ENCODE peak calls at places on chromosome 19, in ten cellular contexts. C, H, G, D, T, V, L, Q, I and E are unnamed samples.

GRCh38 chr19:30113182-30113581 is 171.1 kb downstream of the URI1 start:
- DNase-seq in D (no peak), L (no peak), Q (no peak), C (no peak), I (no peak), T (no peak), G (no peak), H (no peak), V (no peak), E (no peak)

GRCh38 chr19:51702103-51702753 is 9.1 kb downstream of the SPACA6 start:
- DNase-seq in H (peak), Q (peak), G (peak), T (peak), V (no peak), L (no peak), D (peak), I (peak), C (peak), E (no peak)

GRCh38 chr19:11880598-11880997 is 7.0 kb upstream of the ZNF69 start:
- DNase-seq in T (no peak), C (no peak), V (no peak), G (no peak), Q (no peak), I (no peak), D (no peak), L (no peak), H (no peak), E (no peak)

GRCh38 chr19:29909545-29909944 is 32.5 kb upstream of the URI1 start:
- DNase-seq in D (no peak), V (no peak), C (no peak), G (no peak), L (no peak), T (no peak), H (no peak), Q (no peak), I (no peak), E (no peak)

GRCh38 chr19:17332677-17333581 is 1.7 kb downstream of the ANO8 start:
- DNase-seq in C (peak), D (peak), G (peak), L (peak), V (no peak), H (peak), I (peak), T (peak), Q (peak), E (no peak)

GRCh38 chr19:5977222-5977784 is 637 bp downstream of the RANBP3 start:
- DNase-seq in L (peak), H (no peak), G (no peak), D (no peak), V (no peak), C (no peak), T (no peak), I (no peak), Q (no peak), E (no peak)

GRCh38 chr19:24052811-24053210 is 34.2 kb upstream of the ZNF254 start:
- DNase-seq in Q (no peak), V (no peak), D (no peak), G (no peak), L (no peak), I (no peak), T (no peak), C (no peak), H (no peak), E (no peak)

GRCh38 chr19:5621311-5621944 is 1.1 kb downstream of the SAFB2 start:
- DNase-seq in C (no peak), I (peak), H (no peak), V (no peak), Q (no peak), G (no peak), D (no peak), T (no peak), L (no peak), E (no peak)

GRCh38 chr19:33610588-33610987 is 11.2 kb upstream of the CHST8 start:
- DNase-seq in V (no peak), G (no peak), C (no peak), L (no peak), T (no peak), Q (no peak), H (no peak), D (no peak), I (no peak), E (no peak)

GRCh38 chr19:19230999-19231398 is 19.2 kb downstream of the NCAN start:
- DNase-seq in V (no peak), C (no peak), Q (no peak), D (no peak), L (no peak), T (no peak), G (no peak), H (no peak), I (no peak), E (no peak)

GRCh38 chr19:15304140-15304705 is 28.1 kb downstream of the BRD4 start:
- DNase-seq in C (no peak), T (no peak), Q (no peak), D (no peak), I (no peak), H (peak), V (no peak), L (no peak), G (no peak), E (no peak)

GRCh38 chr19:54489341-54489740 is 13.3 kb upstream of the LAIR2 start:
- DNase-seq in D (no peak), T (no peak), H (no peak), C (no peak), G (no peak), V (no peak), L (no peak), I (no peak), Q (no peak), E (no peak)

GRCh38 chr19:34590228-34590627 is 86.7 kb downstream of the SCGB2B2 start:
- DNase-seq in T (no peak), L (no peak), H (no peak), G (no peak), D (no peak), Q (no peak), V (no peak), I (no peak), C (no peak), E (no peak)

GRCh38 chr19:27774337-27774736 is 1438.6 kb downstream of the UQCRFS1 start:
- DNase-seq in G (peak), C (peak), D (no peak), T (no peak), H (no peak), Q (peak), V (no peak), L (no peak), I (no peak), E (no peak)

GRCh38 chr19:41997851-41998229 is 3.8 kb upstream of the ATP1A3 start:
- DNase-seq in Q (peak), I (no peak), G (no peak), T (no peak), V (no peak), H (no peak), C (no peak), D (no peak), L (no peak), E (no peak)

GRCh38 chr19:53394522-53394973 is 401 bp upstream of the ZNF765 start:
- DNase-seq in D (peak), T (no peak), L (no peak), G (peak), H (peak), C (peak), Q (peak), V (no peak), I (no peak), E (no peak)

GRCh38 chr19:56321254-56321980 is 6.8 kb upstream of the ZSCAN5A start:
- DNase-seq in T (no peak), L (no peak), G (no peak), D (no peak), Q (no peak), H (no peak), V (no peak), I (no peak), C (no peak), E (no peak)

GRCh38 chr19:15840833-15841232 is 25.4 kb upstream of the OR10H1 start:
- DNase-seq in I (no peak), Q (no peak), C (no peak), V (no peak), D (no peak), L (no peak), T (no peak), G (peak), H (no peak), E (no peak)

GRCh38 chr19:13036366-13036976 is 41.2 kb downstream of the NFIX start:
- DNase-seq in V (no peak), G (peak), C (peak), D (no peak), H (peak), L (peak), Q (peak), T (peak), I (no peak), E (peak)

GRCh38 chr19:35845215-35846037 is 6.9 kb downstream of the NPHS1 start:
- DNase-seq in D (peak), Q (peak), C (peak), V (no peak), G (no peak), H (no peak), L (no peak), I (no peak), T (no peak), E (no peak)

GRCh38 chr19:41441321-41441945 is 1.5 kb upstream of the ERICH4 start:
- DNase-seq in G (no peak), I (no peak), T (no peak), Q (no peak), H (no peak), C (no peak), D (no peak), V (no peak), L (no peak), E (no peak)

GRCh38 chr19:495440-496332 is 600 bp upstream of the MADCAM1 start:
- DNase-seq in G (no peak), D (peak), C (peak), I (peak), L (no peak), Q (peak), T (no peak), H (peak), V (no peak), E (no peak)

GRCh38 chr19:36196249-36196648 is 18.2 kb downstream of the ZNF565 start:
- DNase-seq in C (no peak), T (no peak), V (no peak), I (no peak), G (peak), L (no peak), Q (no peak), H (peak), D (no peak), E (no peak)

GRCh38 chr19:54029930-54030490 is 33.7 kb downstream of the VSTM1 start:
- DNase-seq in H (peak), V (peak), G (peak), Q (peak), L (peak), T (peak), I (peak), C (peak), D (peak), E (no peak)

GRCh38 chr19:5314907-5315298 is 25.7 kb downstream of the PTPRS start:
- DNase-seq in C (no peak), G (no peak), H (no peak), L (no peak), D (no peak), T (no peak), I (no peak), Q (no peak), V (no peak), E (no peak)

GRCh38 chr19:6062961-6063575 is 47.2 kb downstream of the RFX2 start:
- DNase-seq in V (no peak), C (no peak), H (no peak), T (no peak), D (no peak), L (no peak), Q (peak), I (no peak), G (no peak), E (no peak)

GRCh38 chr19:19279062-19279612 is 6.0 kb upstream of the TM6SF2 start:
- DNase-seq in I (no peak), Q (no peak), H (no peak), D (no peak), T (no peak), C (no peak), G (no peak), V (no peak), L (no peak), E (no peak)

GRCh38 chr19:34276614-34277013 is 22.3 kb downstream of the GARRE1 start:
- DNase-seq in H (no peak), L (no peak), G (peak), Q (no peak), T (peak), I (peak), V (no peak), C (no peak), D (no peak), E (no peak)

GRCh38 chr19:17677002-17677401 is 11.2 kb downstream of the UNC13A start:
- DNase-seq in I (no peak), C (peak), D (peak), G (peak), H (no peak), T (no peak), V (no peak), Q (no peak), L (no peak), E (no peak)

DNA sequence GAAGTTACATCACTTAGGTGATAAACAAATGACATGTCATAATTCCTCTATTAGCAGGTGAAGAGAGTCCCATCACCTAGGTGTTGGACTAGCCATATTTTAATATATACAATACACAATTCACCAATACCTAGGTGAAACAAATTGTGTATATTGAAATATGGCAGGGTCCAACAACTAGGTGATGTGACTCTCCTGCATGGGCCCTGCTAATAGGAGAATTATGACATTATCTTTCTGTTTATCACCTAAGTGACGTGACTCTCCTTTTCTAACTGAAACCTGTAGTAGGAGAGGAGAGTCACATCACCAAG is 5.8 kb upstream of the ZNF43 start:
- DNase-seq in I (no peak), L (no peak), V (no peak), C (no peak), G (no peak), D (no peak), T (no peak), H (no peak), Q (no peak), E (no peak)
- H3K9ac ChIP-seq in I (no peak), L (no peak), V (no peak), C (no peak), G (no peak), D (no peak), T (no peak), H (no peak), Q (no peak), E (no peak)

GRCh38 chr19:49173198-49173597 is 15.6 kb downstream of the TRPM4 start:
- DNase-seq in G (no peak), V (no peak), Q (no peak), I (no peak), T (no peak), H (no peak), L (no peak), C (no peak), D (no peak), E (no peak)

GRCh38 chr19:49167857-49168409 is 10.3 kb downstream of the TRPM4 start:
- DNase-seq in C (no peak), H (no peak), V (no peak), T (no peak), L (no peak), I (no peak), Q (no peak), G (no peak), D (no peak), E (no peak)

GRCh38 chr19:49165111-49165750 is 7.6 kb downstream of the TRPM4 start:
- DNase-seq in G (no peak), V (no peak), C (no peak), D (no peak), I (peak), Q (no peak), L (no peak), T (no peak), H (peak), E (no peak)

GRCh38 chr19:49165865-49166301 is 8.3 kb downstream of the TRPM4 start:
- DNase-seq in C (no peak), V (no peak), L (no peak), D (no peak), H (no peak), I (no peak), G (no peak), T (no peak), Q (peak), E (no peak)

DNA sequence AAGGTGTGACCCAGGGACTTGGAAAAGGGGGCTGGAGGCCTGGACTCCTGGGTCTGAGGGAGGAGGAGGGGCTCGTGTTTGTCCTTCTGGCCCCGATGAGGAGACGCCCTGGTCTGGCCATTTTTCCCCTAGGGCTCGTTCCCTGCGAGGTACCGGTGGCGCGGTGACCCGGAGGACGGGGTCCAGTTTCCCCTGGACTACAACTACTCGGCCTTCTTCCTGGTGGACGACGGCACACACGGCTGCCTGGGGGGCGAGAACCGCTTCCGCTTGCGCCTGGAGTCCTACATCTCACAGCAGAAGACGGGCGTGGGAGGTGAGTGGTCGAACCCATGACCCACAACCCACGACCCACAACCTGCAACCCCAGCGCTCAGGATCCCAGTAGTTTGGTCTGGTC is 10.8 kb downstream of the TRPM4 start:
- DNase-seq in H (no peak), I (no peak), T (no peak), D (no peak), V (no peak), Q (no peak), L (no peak), G (no peak), C (no peak), E (no peak)
- H3K9ac ChIP-seq in H (no peak), I (no peak), T (no peak), D (no peak), V (no peak), Q (no peak), L (no peak), G (no peak), C (no peak), E (no peak)

DNA sequence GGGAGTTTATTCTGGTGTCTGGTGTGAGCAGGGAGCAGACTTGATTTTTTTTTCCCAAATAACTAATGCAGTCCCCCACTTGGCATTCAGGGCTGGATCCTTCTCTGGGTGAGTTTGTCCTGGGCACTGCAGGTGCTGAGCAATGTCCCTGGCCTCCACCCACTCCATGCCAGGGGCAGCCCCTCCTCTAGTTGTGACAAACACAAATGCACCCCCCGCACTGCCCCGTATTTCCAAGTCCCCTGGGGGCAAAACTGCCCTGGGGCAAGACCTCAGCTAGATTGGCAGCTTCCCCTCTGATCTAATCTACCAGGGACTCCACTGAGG is 6.4 kb downstream of the MOB3A start:
- DNase-seq in V (no peak), Q (no peak), C (no peak), T (no peak), I (no peak), H (no peak), D (no peak), L (no peak), G (no peak), E (no peak)
- H3K9ac ChIP-seq in V (peak), Q (no peak), C (no peak), T (peak), I (no peak), H (no peak), D (no peak), L (peak), G (peak), E (peak)

GRCh38 chr19:32372726-32373613 is 27.6 kb downstream of the ZNF507 start:
- DNase-seq in H (no peak), D (no peak), Q (no peak), T (no peak), L (no peak), C (peak), I (no peak), V (no peak), G (no peak), E (no peak)
- H3K9ac ChIP-seq in H (no peak), D (no peak), Q (no peak), T (no peak), L (no peak), C (no peak), I (peak), V (no peak), G (no peak), E (no peak)

DNA sequence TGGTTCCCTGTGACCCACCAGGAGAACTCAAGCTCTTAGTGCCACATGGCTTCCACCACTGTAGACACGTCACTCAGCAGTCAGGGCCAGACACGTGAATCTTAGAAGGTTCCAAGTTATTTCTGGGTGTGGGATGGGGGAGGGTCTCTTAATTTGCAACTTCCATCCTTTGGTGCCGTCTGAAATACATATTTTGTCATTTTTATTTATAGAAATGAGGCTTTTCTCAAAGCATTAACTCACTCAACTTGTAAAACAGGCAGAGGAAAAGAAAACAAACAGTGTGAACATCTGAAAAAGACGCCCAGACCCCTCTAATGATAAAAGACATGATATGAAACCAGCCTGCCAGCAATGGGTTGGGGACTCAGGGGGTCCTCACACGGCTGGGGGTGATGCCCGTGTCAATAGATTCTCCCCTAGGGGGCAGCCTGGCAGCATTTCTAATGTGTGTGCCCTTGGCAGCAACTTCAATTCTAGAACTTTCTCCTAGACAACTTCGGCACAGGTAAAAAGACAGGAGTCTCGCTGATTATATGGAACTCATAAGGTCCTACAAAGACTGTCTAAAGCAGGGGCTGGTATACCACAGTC is 15.4 kb downstream of the PIP5K1C start:
- DNase-seq in T (no peak), Q (no peak), V (no peak), I (no peak), G (no peak), D (no peak), H (no peak), L (no peak), C (no peak), E (no peak)
- H3K9ac ChIP-seq in T (no peak), Q (no peak), V (no peak), I (no peak), G (no peak), D (no peak), H (no peak), L (no peak), C (no peak), E (no peak)

DNA sequence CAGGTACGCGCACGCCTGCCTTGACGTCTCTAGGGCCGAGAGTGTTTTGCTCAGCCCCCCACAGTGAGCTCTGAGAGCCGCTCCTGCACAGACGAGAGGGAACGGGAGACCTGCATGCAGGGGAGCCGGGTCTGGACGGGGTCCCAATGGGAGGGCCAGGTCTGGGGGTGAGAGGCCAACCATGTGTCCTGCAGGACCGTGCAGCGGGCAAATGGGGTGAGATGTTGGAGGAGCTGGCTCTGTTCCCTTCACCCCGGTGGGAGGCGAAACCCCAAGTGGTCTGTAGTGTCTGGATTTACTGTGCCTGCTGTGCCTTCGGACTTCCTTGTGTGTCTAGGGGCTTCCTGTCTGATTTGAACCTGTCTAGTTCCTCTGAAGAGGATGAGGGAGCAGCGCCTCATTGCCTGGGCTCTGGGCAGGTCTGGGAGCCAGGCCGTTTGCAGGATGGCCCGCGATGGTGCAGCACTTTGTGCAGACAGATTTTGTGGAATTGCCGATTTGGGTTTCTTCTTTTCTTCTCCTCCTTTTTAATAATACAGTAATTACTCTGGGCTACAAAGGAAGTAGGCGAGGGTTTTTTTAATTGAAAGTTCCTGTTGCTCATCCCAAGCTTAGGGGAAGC is 2.1 kb downstream of the CSNK1G2 start:
- DNase-seq in I (peak), T (no peak), H (peak), L (no peak), D (peak), V (no peak), C (no peak), G (no peak), Q (no peak), E (no peak)
- H3K9ac ChIP-seq in I (peak), T (peak), H (peak), L (peak), D (peak), V (peak), C (peak), G (peak), Q (peak), E (peak)

DNA sequence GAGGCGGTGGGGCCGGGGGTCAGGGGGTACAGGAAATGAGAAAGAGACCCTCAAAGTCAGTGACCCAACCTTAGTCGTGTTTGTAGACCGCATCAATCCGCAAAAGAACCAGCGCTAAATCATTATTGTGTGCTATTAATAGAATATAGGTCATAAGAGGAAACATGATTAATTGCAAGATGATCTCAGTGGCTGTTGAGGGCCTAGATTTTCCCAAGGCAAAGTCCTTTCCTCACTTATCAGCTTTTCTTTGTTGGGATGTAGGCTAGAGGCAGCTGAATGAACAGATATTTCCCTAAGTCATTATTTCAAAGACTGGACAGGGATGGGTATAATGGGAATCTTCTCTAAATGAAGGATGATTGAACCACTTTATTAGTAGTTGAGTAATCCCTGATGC is 116.2 kb downstream of the SIPA1L3 start:
- DNase-seq in G (no peak), D (no peak), Q (no peak), L (no peak), I (peak), T (no peak), V (no peak), H (peak), C (no peak), E (no peak)
- H3K9ac ChIP-seq in G (no peak), D (no peak), Q (no peak), L (no peak), I (peak), T (no peak), V (no peak), H (no peak), C (no peak), E (no peak)